ENCODE peak calls at places on chromosome 5, in four cellular contexts. T is colonic mucosa, X is Calu3, N is NCI-H1105 treated with DMSO at 0.1 percent for 48 hours. E is an unnamed sample.

GRCh38 chr5:150350524-150351344 is 6.8 kb upstream of the TCOF1 start:
- DNase-seq in N (no peak), X (peak), T (peak), E (peak)

GRCh38 chr5:140808889-140809291 is 2.0 kb downstream of the PCDHA4 start:
- DNase-seq in N (no peak), X (no peak), T (no peak), E (no peak)

GRCh38 chr5:167219296-167219695 is 1072.1 kb upstream of the WWC1 start:
- DNase-seq in X (no peak), T (no peak), N (no peak), E (no peak)

GRCh38 chr5:134975078-134975715 is 7.5 kb downstream of the CATSPER3 start:
- DNase-seq in T (no peak), X (no peak), N (no peak), E (no peak)

GRCh38 chr5:108345541-108346171 is 36.2 kb downstream of the FBXL17 start:
- DNase-seq in T (no peak), N (peak), X (no peak), E (peak)

GRCh38 chr5:122959740-122960450 is 76.6 kb downstream of the PPIC start:
- DNase-seq in N (no peak), T (no peak), X (no peak), E (no peak)

GRCh38 chr5:81420039-81420667 is 26.2 kb upstream of the ACOT12 start:
- DNase-seq in N (no peak), T (no peak), X (peak), E (no peak)

GRCh38 chr5:176743136-176743827 is 67.1 kb upstream of the UNC5A start:
- DNase-seq in X (peak), T (peak), N (no peak), E (no peak)

E was measured in NCI-H1436.